ENCODE peak calls at places on chromosomes 6 and 20, in eight cellular contexts. B is transverse colon, N is esophagus muscularis mucosa, M is PC-3, U is tibial nerve, G is Panc1, Q is IMR-90, E is spleen. Y is an unnamed sample. For H3K27me3, the result is how much of the 10 kb centered on the place peaks cover.

GRCh38 chr6:36323062-36323461 is 13.6 kb downstream of the BNIP5 start:
- DNase-seq in B (no peak), N (no peak), M (peak), U (no peak), G (no peak), Q (no peak), E (no peak), Y (no peak)

GRCh38 chr20:20411841-20412240 is 43.9 kb downstream of the INSM1 start:
- DNase-seq in B (no peak), N (no peak), M (no peak), U (no peak), G (no peak), Q (no peak), E (no peak), Y (no peak)

GRCh38 chr6:125094563-125094962 is 59.0 kb upstream of the TPD52L1 start:
- DNase-seq in B (no peak), N (no peak), M (peak), U (no peak), G (no peak), Q (peak), E (no peak), Y (no peak)

GRCh38 chr6:37127961-37128862 is 41.7 kb upstream of the PIM1 start:
- DNase-seq in B (peak), N (no peak), M (peak), U (no peak), G (no peak), Q (peak), E (no peak), Y (no peak)

GRCh38 chr6:20360471-20361119 is 41.1 kb upstream of the E2F3 start:
- DNase-seq in B (no peak), N (no peak), M (no peak), U (no peak), G (no peak), Q (no peak), E (no peak), Y (no peak)

GRCh38 chr6:24982231-24982630 is 46.5 kb upstream of the RIPOR2 start:
- DNase-seq in B (no peak), N (no peak), M (no peak), U (no peak), G (no peak), Q (peak), E (no peak), Y (peak)

GRCh38 chr6:6771224-6771915 is 182.8 kb downstream of the LY86 start:
- DNase-seq in B (no peak), N (no peak), M (peak), U (no peak), G (no peak), Q (no peak), E (no peak), Y (no peak)

GRCh38 chr6:79694156-79694555 is 63.0 kb downstream of the SH3BGRL2 start:
- DNase-seq in B (no peak), N (no peak), M (no peak), U (no peak), G (no peak), Q (no peak), E (no peak), Y (no peak)

GRCh38 chr6:658244-658643 is 1.3 kb upstream of the HUS1B start:
- DNase-seq in B (no peak), N (no peak), M (no peak), U (no peak), G (no peak), Q (peak), E (no peak), Y (peak)

GRCh38 chr20:63499333-63499969 is 568 bp upstream of the EEF1A2 start:
- DNase-seq in B (no peak), N (no peak), M (no peak), U (no peak), G (no peak), Q (no peak), E (no peak), Y (no peak)

GRCh38 chr6:15309611-15310283 is 63.9 kb downstream of the JARID2 start:
- DNase-seq in B (no peak), N (no peak), M (no peak), U (no peak), G (no peak), Q (no peak), E (no peak), Y (no peak)

GRCh38 chr6:42443312-42444075 is 8.2 kb downstream of the TRERF1 start:
- DNase-seq in B (no peak), N (no peak), M (no peak), U (no peak), G (no peak), Q (no peak), E (no peak), Y (no peak)

GRCh38 chr6:42441661-42442081 is 10.1 kb downstream of the TRERF1 start:
- DNase-seq in B (no peak), N (no peak), M (no peak), U (no peak), G (no peak), Q (peak), E (no peak), Y (no peak)

GRCh38 chr6:42436825-42437224 is 14.9 kb downstream of the TRERF1 start:
- DNase-seq in B (no peak), N (no peak), M (no peak), U (no peak), G (no peak), Q (peak), E (no peak), Y (no peak)

GRCh38 chr6:42440027-42440426 is 11.7 kb downstream of the TRERF1 start:
- DNase-seq in B (no peak), N (no peak), M (no peak), U (no peak), G (no peak), Q (peak), E (no peak), Y (no peak)

GRCh38 chr6:42441059-42441471 is 10.7 kb downstream of the TRERF1 start:
- DNase-seq in B (no peak), N (no peak), M (no peak), U (peak), G (no peak), Q (peak), E (no peak), Y (no peak)
- H3K4me3 ChIP-seq in B (no peak), N (peak), M (no peak), U (peak), G (peak), Q (peak), E (no peak), Y (no peak)

GRCh38 chr6:110039996-110040383 is 61.9 kb downstream of the GPR6 start:
- DNase-seq in B (peak), N (no peak), M (peak), U (no peak), G (peak), Q (peak), E (peak), Y (no peak)
- TF ChIP-seq CTCF in B (no peak), N (no peak), M (peak), U (no peak), G (peak), Q (peak), E (no peak), Y (peak)

GRCh38 chr20:2799271-2799670 is 1.2 kb downstream of the CPXM1 start:
- DNase-seq in B (no peak), N (no peak), M (no peak), U (no peak), G (no peak), Q (no peak), E (no peak), Y (no peak)

GRCh38 chr20:2800590-2801458 is at the start of gene CPXM1:
- DNase-seq in B (no peak), N (no peak), M (no peak), U (no peak), G (no peak), Q (no peak), E (no peak), Y (no peak)

GRCh38 chr20:2798814-2799213 is 1.6 kb downstream of the CPXM1 start:
- DNase-seq in B (no peak), N (no peak), M (no peak), U (no peak), G (no peak), Q (peak), E (no peak), Y (no peak)

GRCh38 chr20:2801459-2801728 is 967 bp upstream of the CPXM1 start:
- DNase-seq in B (no peak), N (no peak), M (no peak), U (no peak), G (no peak), Q (no peak), E (no peak), Y (no peak)

GRCh38 chr20:2799688-2800589 is 488 bp downstream of the CPXM1 start:
- DNase-seq in B (no peak), N (no peak), M (no peak), U (no peak), G (no peak), Q (peak), E (no peak), Y (no peak)
- H3K27me3 ChIP-seq in B (half or more), N (under half), M (under half), U (under half), G (under half), Q (half or more), E (half or more), Y (under half)

DNA sequence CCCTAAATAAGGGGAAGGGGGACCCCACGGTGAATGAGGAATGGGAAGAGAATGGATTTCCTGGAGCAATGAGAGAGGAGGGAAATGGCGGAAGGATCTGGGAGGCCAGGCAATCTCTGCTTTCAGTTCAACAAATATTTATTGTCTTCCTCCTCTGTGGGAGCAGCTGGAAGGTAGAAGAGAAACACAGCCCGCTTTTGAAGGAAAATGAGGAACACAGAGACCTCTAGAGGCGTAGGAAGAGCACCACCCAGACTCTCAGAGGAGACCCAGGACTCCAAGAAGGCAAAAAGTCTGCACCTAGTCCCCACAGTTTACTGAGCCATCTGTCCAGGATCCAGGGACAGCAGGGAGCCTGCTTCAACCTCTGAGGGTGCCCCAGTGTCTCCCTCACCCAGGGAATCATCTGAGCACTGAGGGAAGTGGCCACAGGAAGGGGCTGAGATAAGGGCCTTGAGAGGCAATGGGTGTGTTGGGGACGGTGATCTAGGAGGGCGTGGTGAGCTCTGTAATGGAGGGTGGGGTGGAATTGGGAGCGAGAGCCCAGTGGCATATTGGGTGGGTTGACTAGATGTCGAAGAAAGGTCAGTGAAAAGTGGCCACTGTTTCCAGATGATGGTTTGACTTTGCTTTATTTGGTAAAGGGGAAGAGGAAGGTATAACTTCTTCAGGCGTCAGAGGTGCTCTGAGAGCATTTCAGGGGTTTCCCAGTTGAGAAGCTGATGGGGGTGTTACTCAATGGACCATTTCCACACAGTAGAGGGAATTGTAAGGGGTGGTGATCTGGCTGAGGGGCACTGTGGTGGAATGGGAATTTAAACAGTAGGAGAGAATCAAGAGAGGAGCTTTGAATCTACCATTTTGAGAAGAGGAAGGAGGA is 610 bp downstream of the PSORS1C1 start:
- DNase-seq in B (no peak), N (no peak), M (peak), U (no peak), G (no peak), Q (peak), E (peak), Y (no peak)
- H3K4me3 ChIP-seq in B (no peak), N (peak), M (peak), U (no peak), G (peak), Q (no peak), E (no peak), Y (peak)

GRCh38 chr6:136181858-136182257 is 68.3 kb downstream of the MTFR2 start:
- DNase-seq in B (no peak), N (no peak), M (no peak), U (no peak), G (no peak), Q (no peak), E (no peak), Y (no peak)
- TF ChIP-seq CTCF in B (no peak), N (no peak), M (no peak), U (no peak), G (no peak), Q (no peak), E (no peak), Y (no peak)

Y was measured in BJ.